ENCODE peak calls at places on chromosomes 6 and 20, in five cellular contexts. B, A, V, T and M are unnamed samples.

GRCh38 chr6:130018292-130018829 is at the start of gene L3MBTL3:
- DNase-seq in V (peak), A (peak), B (peak), T (peak), M (peak)

GRCh38 chr20:47792021-47792618 is 6.8 kb upstream of the SULF2 start:
- DNase-seq in V (peak), A (peak), B (no peak), T (peak), M (peak)

GRCh38 chr6:106220485-106220884 is 105.1 kb downstream of the ATG5 start:
- DNase-seq in B (no peak), V (no peak), T (no peak), A (no peak), M (no peak)

GRCh38 chr20:14986026-14986655 is 648.7 kb upstream of the FLRT3 start:
- DNase-seq in B (no peak), V (peak), A (no peak), T (no peak), M (no peak)

GRCh38 chr6:116580198-116580597 is 8.9 kb downstream of the RWDD1 start:
- DNase-seq in B (no peak), T (peak), A (no peak), V (no peak), M (no peak)

GRCh38 chr20:11338506-11339306 is 579.0 kb upstream of the BTBD3 start:
- DNase-seq in A (no peak), T (no peak), V (no peak), B (no peak), M (no peak)

GRCh38 chr20:61922411-61922810 is 143.3 kb downstream of the TAF4 start:
- DNase-seq in B (no peak), T (no peak), A (no peak), V (no peak), M (no peak)

GRCh38 chr20:35561268-35561667 is 19.4 kb downstream of the ERGIC3 start:
- DNase-seq in T (peak), A (peak), V (no peak), B (peak), M (peak)

GRCh38 chr20:8837396-8837795 is 231.5 kb upstream of the PLCB4 start:
- DNase-seq in B (no peak), A (no peak), T (peak), V (no peak), M (no peak)

GRCh38 chr6:96542702-96543101 is 20.2 kb upstream of the FHL5 start:
- DNase-seq in V (no peak), T (no peak), A (no peak), B (no peak), M (no peak)

GRCh38 chr20:4709261-4710105 is 12.2 kb upstream of the PRND start:
- DNase-seq in A (no peak), B (no peak), V (no peak), T (no peak), M (no peak)

GRCh38 chr20:58111340-58112016 is 117.0 kb downstream of the ANKRD60 start:
- DNase-seq in T (peak), V (no peak), A (no peak), B (no peak), M (peak)

GRCh38 chr6:25025248-25025918 is 89.6 kb upstream of the RIPOR2 start:
- DNase-seq in T (no peak), V (no peak), B (no peak), A (no peak), M (no peak)

GRCh38 chr6:153048631-153049030 is 46.1 kb upstream of the MTRF1L start:
- DNase-seq in A (no peak), B (no peak), T (no peak), V (no peak), M (no peak)

GRCh38 chr6:56541736-56542366 is 100.8 kb downstream of the DST start:
- DNase-seq in V (no peak), A (no peak), B (no peak), T (no peak), M (no peak)

GRCh38 chr6:79665725-79666551 is 34.8 kb downstream of the SH3BGRL2 start:
- DNase-seq in A (no peak), V (no peak), B (no peak), T (no peak), M (no peak)

GRCh38 chr6:125828476-125829039 is 37.8 kb downstream of the NCOA7 start:
- DNase-seq in T (no peak), A (no peak), B (no peak), V (no peak), M (no peak)

GRCh38 chr6:168150551-168151444 is 71.8 kb upstream of the FRMD1 start:
- DNase-seq in B (no peak), A (no peak), V (peak), T (no peak), M (peak)
- TF ChIP-seq CTCF in B (no peak), A (peak), V (peak), T (peak), M (no peak)

DNA sequence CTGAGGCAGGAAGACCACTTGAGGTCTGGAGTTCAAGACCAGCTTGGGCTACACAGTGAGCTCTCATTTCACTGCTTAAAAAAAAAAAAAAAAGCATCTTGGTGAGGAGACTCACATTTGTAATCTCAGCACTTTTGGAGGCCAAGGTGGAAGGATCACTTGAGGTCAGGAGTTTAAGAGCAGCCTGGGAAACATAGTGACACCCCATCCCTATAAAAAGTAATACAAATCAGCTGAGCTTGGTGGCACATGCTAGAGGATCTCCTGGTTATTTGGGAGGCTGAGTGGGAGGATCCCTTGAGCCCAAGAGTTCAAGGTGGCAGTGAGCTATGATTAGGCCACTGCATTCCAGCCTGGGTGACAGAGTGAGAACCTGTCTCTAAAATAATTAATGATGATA is 29.4 kb upstream of the SYNCRIP start:
- DNase-seq in A (no peak), V (no peak), B (no peak), T (no peak), M (no peak)
- TF ChIP-seq CTCF in A (no peak), V (no peak), B (no peak), T (no peak), M (no peak)

GRCh38 chr6:17988422-17988944 is 1.0 kb upstream of the KIF13A start:
- DNase-seq in B (no peak), V (peak), T (no peak), A (no peak), M (no peak)

GRCh38 chr6:17986656-17987575 is 519 bp downstream of the KIF13A start:
- DNase-seq in V (peak), A (no peak), B (peak), T (peak), M (peak)

GRCh38 chr6:17985934-17986655 is 1.3 kb downstream of the KIF13A start:
- DNase-seq in T (no peak), V (no peak), B (no peak), A (no peak), M (no peak)

GRCh38 chr6:17984822-17985660 is 2.4 kb downstream of the KIF13A start:
- DNase-seq in A (no peak), T (no peak), B (no peak), V (no peak), M (no peak)

GRCh38 chr6:17987576-17988421 is at the start of gene KIF13A:
- DNase-seq in B (peak), V (peak), T (peak), A (peak), M (peak)
- TF ChIP-seq CTCF in B (no peak), V (peak), T (no peak), A (no peak), M (peak)

GRCh38 chr20:24782221-24782620 is 166.8 kb upstream of the CST7 start:
- DNase-seq in V (no peak), T (no peak), B (no peak), A (no peak), M (no peak)

GRCh38 chr20:24782801-24783630 is 166.1 kb upstream of the CST7 start:
- DNase-seq in T (no peak), B (peak), A (no peak), V (no peak), M (no peak)

GRCh38 chr20:24785141-24785924 is 163.7 kb upstream of the CST7 start:
- DNase-seq in B (no peak), V (no peak), A (no peak), T (peak), M (no peak)

GRCh38 chr20:24784607-24785006 is 164.5 kb upstream of the CST7 start:
- DNase-seq in A (no peak), B (no peak), T (no peak), V (no peak), M (no peak)

DNA sequence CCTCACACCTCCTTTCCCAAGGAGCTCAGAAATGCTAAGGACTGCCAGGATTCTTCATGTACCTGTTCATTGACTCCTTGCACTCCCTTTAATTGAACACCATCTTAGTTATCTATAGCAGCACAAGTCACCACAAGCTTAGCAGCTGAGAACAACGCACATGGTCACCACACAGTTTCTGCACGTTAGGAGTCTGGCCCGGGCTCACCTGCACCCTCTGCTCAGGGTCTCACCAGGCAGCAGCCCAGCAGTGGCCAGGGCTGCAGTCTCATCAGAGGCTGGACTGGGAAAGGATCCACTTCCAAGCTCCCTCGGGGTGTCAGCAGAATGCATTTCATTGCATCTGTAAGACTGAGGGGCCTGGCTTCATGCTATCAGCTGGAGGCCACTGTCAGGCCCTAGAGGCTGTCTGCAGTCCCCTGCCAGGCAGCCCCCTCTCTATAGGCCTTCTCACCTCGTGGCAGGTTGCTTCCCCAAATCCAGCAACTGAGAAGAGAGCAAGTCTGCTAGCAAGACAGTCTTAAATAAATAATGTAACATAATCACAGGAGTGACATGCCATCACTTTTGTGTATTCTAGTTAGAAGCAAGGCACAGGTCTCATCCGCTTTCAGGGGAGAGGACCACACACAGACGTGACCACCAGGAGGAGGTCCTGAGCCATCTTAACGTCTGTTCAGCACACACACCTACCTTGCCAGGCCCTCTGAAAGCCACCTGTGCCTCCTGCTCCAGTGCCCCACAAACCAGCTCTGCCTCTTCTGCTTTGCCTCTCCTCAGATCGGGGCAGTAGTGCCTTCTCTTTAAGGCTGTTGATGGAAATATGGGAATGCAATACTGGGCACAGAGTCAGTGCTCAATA is 165.2 kb upstream of the CST7 start:
- DNase-seq in T (no peak), V (no peak), B (peak), A (no peak), M (peak)
- TF ChIP-seq CTCF in T (no peak), V (no peak), B (no peak), A (no peak), M (no peak)

GRCh38 chr6:162123797-162124196 is 603.8 kb downstream of the PRKN start:
- DNase-seq in A (no peak), B (no peak), V (no peak), T (no peak), M (no peak)

GRCh38 chr6:162119349-162119748 is 608.2 kb downstream of the PRKN start:
- DNase-seq in B (no peak), A (no peak), T (peak), V (peak), M (peak)

GRCh38 chr6:162118706-162119105 is 608.9 kb downstream of the PRKN start:
- DNase-seq in V (no peak), A (no peak), T (peak), B (no peak), M (no peak)
- TF ChIP-seq CTCF in V (no peak), A (no peak), T (no peak), B (no peak), M (no peak)

GRCh38 chr6:967666-968065 is 274.7 kb upstream of the EXOC2 start:
- DNase-seq in V (no peak), B (no peak), A (no peak), T (no peak), M (no peak)
- TF ChIP-seq CTCF in V (no peak), B (no peak), A (no peak), T (no peak), M (no peak)

GRCh38 chr6:70566751-70567382 is at the start of gene SDHAF4:
- DNase-seq in A (peak), V (peak), B (peak), T (peak), M (peak)
- TF ChIP-seq CTCF in A (no peak), V (no peak), B (no peak), T (peak), M (no peak)

GRCh38 chr20:1185781-1186334 is 1.1 kb upstream of the TMEM74B start:
- DNase-seq in A (no peak), T (peak), B (peak), V (peak), M (peak)
- TF ChIP-seq CTCF in A (peak), T (peak), B (peak), V (peak), M (no peak)

GRCh38 chr20:33841439-33841799 is 30.3 kb downstream of the CHMP4B start:
- DNase-seq in T (no peak), V (no peak), B (no peak), A (no peak), M (no peak)
- TF ChIP-seq CTCF in T (no peak), V (no peak), B (no peak), A (no peak), M (no peak)